ENCODE peak calls at places on chromosomes 2 and 18, in eight cellular contexts. T is gastrocnemius medialis, R is IMR-90, C is OCI-LY7, I is kidney, S is heart left ventricle, E is psoas muscle, K is stomach. G is an unnamed sample.

GRCh38 chr2:162211747-162212146 is 31.5 kb downstream of the FAP start:
- DNase-seq in K (no peak), I (no peak), S (no peak), E (no peak), T (no peak), R (no peak), C (no peak), G (no peak)

GRCh38 chr2:45935791-45936622 is 284.5 kb downstream of the PRKCE start:
- DNase-seq in S (peak; percentile 89), T (peak; percentile 100), I (peak; percentile 98), E (peak; percentile 98), R (peak; percentile 99), C (peak; percentile 68), K (peak; percentile 85), G (peak; percentile 93)

GRCh38 chr18:34650121-34650545 is 60.0 kb upstream of the DTNA start:
- DNase-seq in K (no peak), T (no peak), I (no peak), C (peak; percentile 47), R (peak; percentile 88), E (no peak), S (no peak), G (no peak)

GRCh38 chr2:26605195-26605968 is 35.8 kb downstream of the CIB4 start:
- DNase-seq in K (no peak), S (no peak), T (no peak), E (no peak), R (peak; percentile 48), C (peak; percentile 63), I (no peak), G (peak; percentile 33)

GRCh38 chr18:46369323-46369722 is 265.1 kb downstream of the HAUS1 start:
- DNase-seq in S (no peak), I (peak; percentile 22), R (no peak), C (no peak), E (no peak), K (no peak), T (no peak), G (no peak)

GRCh38 chr2:3025261-3025660 is 352.4 kb downstream of the EIPR1 start:
- DNase-seq in R (no peak), E (no peak), K (no peak), C (no peak), T (no peak), S (no peak), I (no peak), G (no peak)

GRCh38 chr2:99651930-99652670 is 162.3 kb upstream of the REV1 start:
- DNase-seq in T (no peak), S (no peak), R (peak; percentile 75), I (no peak), K (no peak), C (no peak), E (no peak), G (no peak)

GRCh38 chr2:140344842-140345241 is 1564.7 kb upstream of the NXPH2 start:
- DNase-seq in S (no peak), E (no peak), I (no peak), K (no peak), T (no peak), R (no peak), C (no peak), G (no peak)

GRCh38 chr2:118667964-118668363 is 179.5 kb downstream of the EN1 start:
- DNase-seq in T (no peak), R (peak; percentile 79), S (no peak), K (no peak), C (no peak), I (no peak), E (no peak), G (no peak)

GRCh38 chr2:239472220-239472775 is 71.5 kb upstream of the HDAC4 start:
- DNase-seq in R (no peak), S (no peak), C (no peak), E (no peak), I (peak; percentile 26), T (no peak), K (no peak), G (no peak)

GRCh38 chr2:16278421-16279200 is 338.3 kb downstream of the MYCN start:
- DNase-seq in R (no peak), T (no peak), S (no peak), E (no peak), K (no peak), C (no peak), I (no peak), G (no peak)

GRCh38 chr2:72722492-72723090 is 103.2 kb downstream of the EXOC6B start:
- DNase-seq in S (no peak), R (peak; percentile 73), T (no peak), E (no peak), K (no peak), I (no peak), C (no peak), G (no peak)

GRCh38 chr2:644871-645270 is 32.3 kb downstream of the TMEM18 start:
- DNase-seq in T (no peak), E (no peak), K (no peak), S (no peak), R (no peak), I (no peak), C (no peak), G (no peak)

GRCh38 chr2:159015823-159016222 is 47.4 kb downstream of the TANC1 start:
- DNase-seq in E (no peak), T (no peak), R (no peak), I (no peak), K (no peak), C (no peak), S (no peak), G (no peak)

GRCh38 chr2:170095380-170095779 is 82.6 kb upstream of the MYO3B start:
- DNase-seq in K (no peak), S (no peak), R (no peak), C (no peak), T (no peak), I (no peak), E (no peak), G (no peak)

GRCh38 chr2:70930371-70931329 is 5.0 kb upstream of the ATP6V1B1 start:
- DNase-seq in C (no peak), S (no peak), I (no peak), E (no peak), K (no peak), R (no peak), T (no peak), G (no peak)

GRCh38 chr2:135999899-136000298 is 14.5 kb upstream of the DARS1 start:
- DNase-seq in I (no peak), E (no peak), S (no peak), T (no peak), R (no peak), C (no peak), K (no peak), G (no peak)

DNA sequence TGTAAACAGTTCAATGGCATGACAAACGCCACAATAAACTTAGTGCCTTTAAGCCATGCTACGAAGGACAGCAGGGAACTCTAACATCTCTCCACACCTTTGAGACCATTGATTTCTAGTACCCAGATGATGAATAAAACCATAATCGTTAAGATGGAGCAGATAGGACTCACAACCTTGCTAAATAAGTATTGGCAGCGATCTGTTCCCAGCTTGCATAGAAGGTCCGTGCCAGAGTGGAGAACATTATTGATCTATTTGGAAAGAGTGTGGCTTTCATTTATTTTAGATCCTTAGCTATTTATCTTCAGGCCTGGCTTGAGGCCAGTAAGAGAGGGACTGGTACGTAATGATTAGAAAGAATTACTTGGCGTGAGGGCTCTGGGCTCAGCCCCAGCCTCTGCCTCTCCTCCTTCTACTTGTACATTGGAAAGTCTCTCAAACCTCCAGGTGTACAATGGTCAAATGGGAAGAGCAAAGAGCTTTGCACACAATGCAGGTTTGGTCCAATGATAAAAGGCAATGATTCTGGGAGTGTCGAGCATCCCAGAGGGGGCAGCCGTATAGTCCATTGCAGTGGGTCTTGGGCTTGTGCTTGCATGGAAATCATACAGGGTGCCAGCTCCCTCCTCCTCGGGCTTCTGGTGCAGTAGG is 98.2 kb upstream of the NCK2 start:
- DNase-seq in C (no peak), S (no peak), K (no peak), E (no peak), R (no peak), T (no peak), I (no peak), G (no peak)
- H3K4me1 ChIP-seq in C (no peaks in the 10 kb centered on the region), S (no peaks in the 10 kb centered on the region), K (peaks cover 34% of the 10 kb centered on the region), E (no peaks in the 10 kb centered on the region), R (peaks cover 1% of the 10 kb centered on the region), T (no peaks in the 10 kb centered on the region), I (peaks cover 5% of the 10 kb centered on the region), G (peaks cover 7% of the 10 kb centered on the region)

GRCh38 chr2:12430036-12430795 is 286.5 kb upstream of the TRIB2 start:
- DNase-seq in S (no peak), C (no peak), E (no peak), I (no peak), K (no peak), T (no peak), R (peak; percentile 85), G (no peak)
- H3K27ac ChIP-seq in S (no peak overlapping the region), C (no peak overlapping the region), E (no peak overlapping the region), I (no peak overlapping the region), K (no peak overlapping the region), T (no peak overlapping the region), R (peak overlapping the region; percentile 95), G (no peak overlapping the region)

DNA sequence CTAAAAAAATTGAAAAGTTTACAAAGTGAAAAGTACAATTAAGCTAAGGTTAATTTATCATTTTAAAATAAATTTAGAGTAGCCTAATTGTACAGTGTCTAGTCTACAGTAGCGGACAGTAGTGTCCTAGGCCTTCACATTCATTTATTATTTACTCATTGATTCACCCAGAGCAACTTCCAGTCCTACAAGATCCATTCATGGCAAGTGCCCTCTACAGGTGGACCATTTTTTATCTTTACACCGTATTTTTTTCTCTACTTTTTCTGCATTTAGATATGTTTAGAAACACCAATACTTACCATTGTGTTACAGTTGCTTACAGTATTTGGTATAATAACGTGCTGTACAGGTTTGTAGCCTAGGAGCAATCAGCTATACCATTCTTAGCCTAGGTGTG is 84.1 kb downstream of the TSN start:
- DNase-seq in E (no peak), C (no peak), K (no peak), I (no peak), T (no peak), R (no peak), S (no peak), G (no peak)
- TF ChIP-seq CTCF in E (no peak), C (peak; percentile 64), K (no peak), I (no peak), T (no peak), R (no peak), S (no peak), G (no peak)

DNA sequence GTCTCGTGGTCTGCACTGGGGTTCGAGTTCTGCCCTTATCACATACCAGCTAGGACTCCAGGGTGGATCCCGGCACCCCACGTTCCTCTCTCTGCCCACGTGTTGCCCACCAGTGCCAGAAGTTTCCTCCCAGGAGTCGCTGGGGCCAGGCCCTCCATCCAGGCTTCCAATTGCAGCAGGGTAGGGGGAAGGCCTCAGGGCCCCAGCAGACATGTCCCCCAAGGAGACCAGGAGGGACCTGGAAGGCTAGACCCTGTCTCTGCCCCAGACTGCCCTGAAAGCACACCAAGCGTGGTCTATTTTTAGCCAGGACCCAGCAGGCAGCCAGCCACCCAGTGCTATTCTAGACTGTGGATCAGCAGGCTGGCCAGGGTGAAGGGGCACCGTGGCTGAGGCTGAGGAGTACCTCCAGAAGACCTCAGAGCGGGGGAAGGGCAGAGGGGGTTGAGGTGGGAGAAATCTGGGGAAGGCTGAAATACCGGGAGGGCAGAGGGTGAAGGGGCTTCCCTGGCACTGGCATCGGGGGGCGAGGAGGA is 18.8 kb upstream of the TNS1 start:
- DNase-seq in C (no peak), K (no peak), I (peak; percentile 63), T (peak; percentile 93), S (peak; percentile 75), E (peak; percentile 88), R (no peak), G (peak; percentile 62)
- H3K4me1 ChIP-seq in C (no peaks in the 10 kb centered on the region), K (peaks cover 29% of the 10 kb centered on the region), I (no peaks in the 10 kb centered on the region), T (peaks cover 97% of the 10 kb centered on the region), S (peaks cover 27% of the 10 kb centered on the region), E (peaks cover 71% of the 10 kb centered on the region), R (no peaks in the 10 kb centered on the region), G (peaks cover 13% of the 10 kb centered on the region)